ENCODE peak calls at places on chromosomes 6 and 20, in four cellular contexts. One of them, this sample, is unnamed.

GRCh38 chr6:82877213-82878195 is 188.1 kb downstream of the UBE3D start:
- DNase-seq in stimulated activated CD8-positive, alpha-beta memory T cell treated with anti-CD3 and anti-CD28 coated beads, Interleukin-7, amount 100 ng/mL, for 4 hours: no peak
- DNase-seq in kidney tubule cell: peak
- DNase-seq in activated naive CD8-positive, alpha-beta T cell treated with anti-CD3 and anti-CD28 coated beads, Interleukin-2, amount 10 ng/mL, durations not matched to agents 7 days and 5 days: no peak
- DNase-seq in this sample: no peak

GRCh38 chr20:9989066-9989724 is 45.6 kb upstream of the ANKEF1 start:
- DNase-seq in kidney tubule cell: no peak
- DNase-seq in stimulated activated CD8-positive, alpha-beta memory T cell treated with anti-CD3 and anti-CD28 coated beads, Interleukin-7, amount 100 ng/mL, for 4 hours: no peak
- DNase-seq in activated naive CD8-positive, alpha-beta T cell treated with anti-CD3 and anti-CD28 coated beads, Interleukin-2, amount 10 ng/mL, durations not matched to agents 7 days and 5 days: no peak
- DNase-seq in this sample: no peak

GRCh38 chr6:144296973-144297372 is 11.8 kb downstream of the UTRN start:
- DNase-seq in activated naive CD8-positive, alpha-beta T cell treated with anti-CD3 and anti-CD28 coated beads, Interleukin-2, amount 10 ng/mL, durations not matched to agents 7 days and 5 days: no peak
- DNase-seq in stimulated activated CD8-positive, alpha-beta memory T cell treated with anti-CD3 and anti-CD28 coated beads, Interleukin-7, amount 100 ng/mL, for 4 hours: no peak
- DNase-seq in kidney tubule cell: no peak
- DNase-seq in this sample: peak

GRCh38 chr20:56202493-56203077 is 45.9 kb upstream of the MC3R start:
- DNase-seq in kidney tubule cell: peak
- DNase-seq in stimulated activated CD8-positive, alpha-beta memory T cell treated with anti-CD3 and anti-CD28 coated beads, Interleukin-7, amount 100 ng/mL, for 4 hours: no peak
- DNase-seq in activated naive CD8-positive, alpha-beta T cell treated with anti-CD3 and anti-CD28 coated beads, Interleukin-2, amount 10 ng/mL, durations not matched to agents 7 days and 5 days: no peak
- DNase-seq in this sample: no peak

GRCh38 chr20:63461364-63461763 is 11.1 kb downstream of the KCNQ2 start:
- DNase-seq in activated naive CD8-positive, alpha-beta T cell treated with anti-CD3 and anti-CD28 coated beads, Interleukin-2, amount 10 ng/mL, durations not matched to agents 7 days and 5 days: peak
- DNase-seq in kidney tubule cell: peak
- DNase-seq in stimulated activated CD8-positive, alpha-beta memory T cell treated with anti-CD3 and anti-CD28 coated beads, Interleukin-7, amount 100 ng/mL, for 4 hours: no peak
- DNase-seq in this sample: no peak

GRCh38 chr6:143755301-143755744 is 77.6 kb downstream of the PHACTR2 start:
- DNase-seq in kidney tubule cell: no peak
- DNase-seq in activated naive CD8-positive, alpha-beta T cell treated with anti-CD3 and anti-CD28 coated beads, Interleukin-2, amount 10 ng/mL, durations not matched to agents 7 days and 5 days: no peak
- DNase-seq in stimulated activated CD8-positive, alpha-beta memory T cell treated with anti-CD3 and anti-CD28 coated beads, Interleukin-7, amount 100 ng/mL, for 4 hours: no peak
- DNase-seq in this sample: no peak

GRCh38 chr20:47137231-47137865 is 219.2 kb downstream of the ZMYND8 start:
- DNase-seq in kidney tubule cell: no peak
- DNase-seq in activated naive CD8-positive, alpha-beta T cell treated with anti-CD3 and anti-CD28 coated beads, Interleukin-2, amount 10 ng/mL, durations not matched to agents 7 days and 5 days: no peak
- DNase-seq in stimulated activated CD8-positive, alpha-beta memory T cell treated with anti-CD3 and anti-CD28 coated beads, Interleukin-7, amount 100 ng/mL, for 4 hours: no peak
- DNase-seq in this sample: no peak

GRCh38 chr6:117191009-117191408 is 74.3 kb upstream of the VGLL2 start:
- DNase-seq in kidney tubule cell: no peak
- DNase-seq in stimulated activated CD8-positive, alpha-beta memory T cell treated with anti-CD3 and anti-CD28 coated beads, Interleukin-7, amount 100 ng/mL, for 4 hours: no peak
- DNase-seq in activated naive CD8-positive, alpha-beta T cell treated with anti-CD3 and anti-CD28 coated beads, Interleukin-2, amount 10 ng/mL, durations not matched to agents 7 days and 5 days: no peak
- DNase-seq in this sample: no peak

GRCh38 chr20:61797200-61797599 is 268.5 kb downstream of the TAF4 start:
- DNase-seq in kidney tubule cell: no peak
- DNase-seq in activated naive CD8-positive, alpha-beta T cell treated with anti-CD3 and anti-CD28 coated beads, Interleukin-2, amount 10 ng/mL, durations not matched to agents 7 days and 5 days: no peak
- DNase-seq in stimulated activated CD8-positive, alpha-beta memory T cell treated with anti-CD3 and anti-CD28 coated beads, Interleukin-7, amount 100 ng/mL, for 4 hours: no peak
- DNase-seq in this sample: no peak

GRCh38 chr20:13991311-13991710 is 897 bp upstream of the SEL1L2 start:
- DNase-seq in stimulated activated CD8-positive, alpha-beta memory T cell treated with anti-CD3 and anti-CD28 coated beads, Interleukin-7, amount 100 ng/mL, for 4 hours: no peak
- DNase-seq in activated naive CD8-positive, alpha-beta T cell treated with anti-CD3 and anti-CD28 coated beads, Interleukin-2, amount 10 ng/mL, durations not matched to agents 7 days and 5 days: no peak
- DNase-seq in kidney tubule cell: no peak
- DNase-seq in this sample: no peak

GRCh38 chr20:54126809-54127655 is 46.8 kb downstream of the CYP24A1 start:
- DNase-seq in activated naive CD8-positive, alpha-beta T cell treated with anti-CD3 and anti-CD28 coated beads, Interleukin-2, amount 10 ng/mL, durations not matched to agents 7 days and 5 days: no peak
- DNase-seq in stimulated activated CD8-positive, alpha-beta memory T cell treated with anti-CD3 and anti-CD28 coated beads, Interleukin-7, amount 100 ng/mL, for 4 hours: no peak
- DNase-seq in kidney tubule cell: peak
- DNase-seq in this sample: no peak

GRCh38 chr6:112232845-112233256 is 21.5 kb downstream of the LAMA4 start:
- DNase-seq in activated naive CD8-positive, alpha-beta T cell treated with anti-CD3 and anti-CD28 coated beads, Interleukin-2, amount 10 ng/mL, durations not matched to agents 7 days and 5 days: no peak
- DNase-seq in kidney tubule cell: no peak
- DNase-seq in stimulated activated CD8-positive, alpha-beta memory T cell treated with anti-CD3 and anti-CD28 coated beads, Interleukin-7, amount 100 ng/mL, for 4 hours: no peak
- DNase-seq in this sample: no peak

GRCh38 chr6:149089508-149089907 is 228.0 kb upstream of the TAB2 start:
- DNase-seq in stimulated activated CD8-positive, alpha-beta memory T cell treated with anti-CD3 and anti-CD28 coated beads, Interleukin-7, amount 100 ng/mL, for 4 hours: no peak
- DNase-seq in kidney tubule cell: no peak
- DNase-seq in activated naive CD8-positive, alpha-beta T cell treated with anti-CD3 and anti-CD28 coated beads, Interleukin-2, amount 10 ng/mL, durations not matched to agents 7 days and 5 days: no peak
- DNase-seq in this sample: no peak

GRCh38 chr20:23163562-23163961 is 77.4 kb upstream of the CD93 start:
- DNase-seq in activated naive CD8-positive, alpha-beta T cell treated with anti-CD3 and anti-CD28 coated beads, Interleukin-2, amount 10 ng/mL, durations not matched to agents 7 days and 5 days: no peak
- DNase-seq in kidney tubule cell: no peak
- DNase-seq in stimulated activated CD8-positive, alpha-beta memory T cell treated with anti-CD3 and anti-CD28 coated beads, Interleukin-7, amount 100 ng/mL, for 4 hours: no peak
- DNase-seq in this sample: no peak

GRCh38 chr20:21388566-21388965 is 8.8 kb downstream of the NKX2-4 start:
- DNase-seq in kidney tubule cell: no peak
- DNase-seq in activated naive CD8-positive, alpha-beta T cell treated with anti-CD3 and anti-CD28 coated beads, Interleukin-2, amount 10 ng/mL, durations not matched to agents 7 days and 5 days: no peak
- DNase-seq in stimulated activated CD8-positive, alpha-beta memory T cell treated with anti-CD3 and anti-CD28 coated beads, Interleukin-7, amount 100 ng/mL, for 4 hours: no peak
- DNase-seq in this sample: no peak

GRCh38 chr6:135496805-135497411 is 632 bp downstream of the AHI1 start:
- DNase-seq in kidney tubule cell: no peak
- DNase-seq in activated naive CD8-positive, alpha-beta T cell treated with anti-CD3 and anti-CD28 coated beads, Interleukin-2, amount 10 ng/mL, durations not matched to agents 7 days and 5 days: no peak
- DNase-seq in stimulated activated CD8-positive, alpha-beta memory T cell treated with anti-CD3 and anti-CD28 coated beads, Interleukin-7, amount 100 ng/mL, for 4 hours: no peak
- DNase-seq in this sample: no peak

GRCh38 chr6:25178336-25178735 is 100.8 kb upstream of the CARMIL1 start:
- DNase-seq in activated naive CD8-positive, alpha-beta T cell treated with anti-CD3 and anti-CD28 coated beads, Interleukin-2, amount 10 ng/mL, durations not matched to agents 7 days and 5 days: no peak
- DNase-seq in kidney tubule cell: no peak
- DNase-seq in stimulated activated CD8-positive, alpha-beta memory T cell treated with anti-CD3 and anti-CD28 coated beads, Interleukin-7, amount 100 ng/mL, for 4 hours: no peak
- DNase-seq in this sample: no peak

GRCh38 chr6:7707787-7708186 is 18.1 kb upstream of the BMP6 start:
- DNase-seq in kidney tubule cell: peak
- DNase-seq in stimulated activated CD8-positive, alpha-beta memory T cell treated with anti-CD3 and anti-CD28 coated beads, Interleukin-7, amount 100 ng/mL, for 4 hours: no peak
- DNase-seq in activated naive CD8-positive, alpha-beta T cell treated with anti-CD3 and anti-CD28 coated beads, Interleukin-2, amount 10 ng/mL, durations not matched to agents 7 days and 5 days: no peak
- DNase-seq in this sample: no peak

GRCh38 chr20:55581519-55581918 is 423.8 kb downstream of the CBLN4 start:
- DNase-seq in stimulated activated CD8-positive, alpha-beta memory T cell treated with anti-CD3 and anti-CD28 coated beads, Interleukin-7, amount 100 ng/mL, for 4 hours: no peak
- DNase-seq in kidney tubule cell: no peak
- DNase-seq in activated naive CD8-positive, alpha-beta T cell treated with anti-CD3 and anti-CD28 coated beads, Interleukin-2, amount 10 ng/mL, durations not matched to agents 7 days and 5 days: no peak
- DNase-seq in this sample: no peak

GRCh38 chr6:11358904-11359840 is 126.7 kb upstream of the NEDD9 start:
- DNase-seq in kidney tubule cell: no peak
- DNase-seq in activated naive CD8-positive, alpha-beta T cell treated with anti-CD3 and anti-CD28 coated beads, Interleukin-2, amount 10 ng/mL, durations not matched to agents 7 days and 5 days: no peak
- DNase-seq in stimulated activated CD8-positive, alpha-beta memory T cell treated with anti-CD3 and anti-CD28 coated beads, Interleukin-7, amount 100 ng/mL, for 4 hours: no peak
- DNase-seq in this sample: no peak

GRCh38 chr6:33112148-33112547 is 36.4 kb downstream of the HLA-DPB1 start:
- DNase-seq in kidney tubule cell: peak
- DNase-seq in stimulated activated CD8-positive, alpha-beta memory T cell treated with anti-CD3 and anti-CD28 coated beads, Interleukin-7, amount 100 ng/mL, for 4 hours: no peak
- DNase-seq in activated naive CD8-positive, alpha-beta T cell treated with anti-CD3 and anti-CD28 coated beads, Interleukin-2, amount 10 ng/mL, durations not matched to agents 7 days and 5 days: no peak
- DNase-seq in this sample: no peak

GRCh38 chr6:41097467-41098090 is 24.8 kb downstream of the NFYA start:
- DNase-seq in kidney tubule cell: peak
- DNase-seq in activated naive CD8-positive, alpha-beta T cell treated with anti-CD3 and anti-CD28 coated beads, Interleukin-2, amount 10 ng/mL, durations not matched to agents 7 days and 5 days: no peak
- DNase-seq in stimulated activated CD8-positive, alpha-beta memory T cell treated with anti-CD3 and anti-CD28 coated beads, Interleukin-7, amount 100 ng/mL, for 4 hours: no peak
- DNase-seq in this sample: no peak

GRCh38 chr6:47650553-47651432 is 47.6 kb upstream of the ADGRF4 start:
- DNase-seq in activated naive CD8-positive, alpha-beta T cell treated with anti-CD3 and anti-CD28 coated beads, Interleukin-2, amount 10 ng/mL, durations not matched to agents 7 days and 5 days: no peak
- DNase-seq in stimulated activated CD8-positive, alpha-beta memory T cell treated with anti-CD3 and anti-CD28 coated beads, Interleukin-7, amount 100 ng/mL, for 4 hours: no peak
- DNase-seq in kidney tubule cell: no peak
- DNase-seq in this sample: no peak

GRCh38 chr6:128882560-128882959 is 378 bp upstream of the LAMA2 start:
- DNase-seq in activated naive CD8-positive, alpha-beta T cell treated with anti-CD3 and anti-CD28 coated beads, Interleukin-2, amount 10 ng/mL, durations not matched to agents 7 days and 5 days: no peak
- DNase-seq in stimulated activated CD8-positive, alpha-beta memory T cell treated with anti-CD3 and anti-CD28 coated beads, Interleukin-7, amount 100 ng/mL, for 4 hours: no peak
- DNase-seq in kidney tubule cell: no peak
- DNase-seq in this sample: no peak

GRCh38 chr6:34792605-34793500 is 970 bp downstream of the BLTP3A start:
- DNase-seq in activated naive CD8-positive, alpha-beta T cell treated with anti-CD3 and anti-CD28 coated beads, Interleukin-2, amount 10 ng/mL, durations not matched to agents 7 days and 5 days: peak
- DNase-seq in kidney tubule cell: peak
- DNase-seq in stimulated activated CD8-positive, alpha-beta memory T cell treated with anti-CD3 and anti-CD28 coated beads, Interleukin-7, amount 100 ng/mL, for 4 hours: no peak
- DNase-seq in this sample: peak

GRCh38 chr6:75481936-75482593 is 11.5 kb downstream of the FILIP1 start:
- DNase-seq in kidney tubule cell: no peak
- DNase-seq in activated naive CD8-positive, alpha-beta T cell treated with anti-CD3 and anti-CD28 coated beads, Interleukin-2, amount 10 ng/mL, durations not matched to agents 7 days and 5 days: no peak
- DNase-seq in stimulated activated CD8-positive, alpha-beta memory T cell treated with anti-CD3 and anti-CD28 coated beads, Interleukin-7, amount 100 ng/mL, for 4 hours: no peak
- DNase-seq in this sample: no peak

GRCh38 chr20:37245671-37246237 is 15.9 kb downstream of the GHRH start:
- DNase-seq in stimulated activated CD8-positive, alpha-beta memory T cell treated with anti-CD3 and anti-CD28 coated beads, Interleukin-7, amount 100 ng/mL, for 4 hours: no peak
- DNase-seq in kidney tubule cell: no peak
- DNase-seq in activated naive CD8-positive, alpha-beta T cell treated with anti-CD3 and anti-CD28 coated beads, Interleukin-2, amount 10 ng/mL, durations not matched to agents 7 days and 5 days: no peak
- DNase-seq in this sample: no peak